ENCODE peak calls at places on chromosomes 7 and 10, in eight cellular contexts. One of them, this sample, is unnamed.
A peak's percentile ranks its signal among the peaks of the same experiment; 100 is the strongest.

GRCh38 chr10:86104156-86104555 is 262.4 kb downstream of the GRID1 start:
- DNase-seq in A549: no peak
- DNase-seq in hepatocyte: no peak
- DNase-seq in Karpas-422: no peak
- DNase-seq in endothelial cell of umbilical vein: no peak
- DNase-seq in K562: no peak
- DNase-seq in neural progenitor cell: no peak
- DNase-seq in IMR-90: no peak
- DNase-seq in this sample: no peak

GRCh38 chr7:22722596-22722995 is 4.4 kb upstream of the IL6 start:
- DNase-seq in IMR-90: no peak
- DNase-seq in endothelial cell of umbilical vein: no peak
- DNase-seq in Karpas-422: peak; percentile 14
- DNase-seq in A549: no peak
- DNase-seq in hepatocyte: no peak
- DNase-seq in neural progenitor cell: no peak
- DNase-seq in K562: no peak
- DNase-seq in this sample: no peak

GRCh38 chr7:42233939-42234338 is 3.1 kb downstream of the GLI3 start:
- DNase-seq in A549: no peak
- DNase-seq in hepatocyte: no peak
- DNase-seq in IMR-90: peak; percentile 68
- DNase-seq in Karpas-422: no peak
- DNase-seq in neural progenitor cell: peak; percentile 34
- DNase-seq in K562: no peak
- DNase-seq in endothelial cell of umbilical vein: no peak
- DNase-seq in this sample: no peak

GRCh38 chr7:5397657-5398237 is 25.9 kb downstream of the TNRC18 start:
- DNase-seq in IMR-90: no peak
- DNase-seq in endothelial cell of umbilical vein: no peak
- DNase-seq in neural progenitor cell: no peak
- DNase-seq in A549: no peak
- DNase-seq in K562: no peak
- DNase-seq in Karpas-422: no peak
- DNase-seq in hepatocyte: no peak
- DNase-seq in this sample: no peak

GRCh38 chr7:14375998-14376397 is 386.5 kb upstream of the ETV1 start:
- DNase-seq in A549: no peak
- DNase-seq in K562: no peak
- DNase-seq in neural progenitor cell: no peak
- DNase-seq in hepatocyte: no peak
- DNase-seq in IMR-90: no peak
- DNase-seq in Karpas-422: no peak
- DNase-seq in endothelial cell of umbilical vein: no peak
- DNase-seq in this sample: no peak

GRCh38 chr10:116201011-116201410 is 72.0 kb downstream of the GFRA1 start:
- DNase-seq in neural progenitor cell: no peak
- DNase-seq in endothelial cell of umbilical vein: no peak
- DNase-seq in IMR-90: peak; percentile 54
- DNase-seq in hepatocyte: no peak
- DNase-seq in A549: no peak
- DNase-seq in K562: no peak
- DNase-seq in Karpas-422: no peak
- DNase-seq in this sample: no peak

GRCh38 chr7:117372073-117372472 is 49.2 kb upstream of the WNT2 start:
- DNase-seq in K562: no peak
- DNase-seq in IMR-90: no peak
- DNase-seq in endothelial cell of umbilical vein: no peak
- DNase-seq in A549: no peak
- DNase-seq in hepatocyte: no peak
- DNase-seq in neural progenitor cell: no peak
- DNase-seq in Karpas-422: no peak
- DNase-seq in this sample: no peak

GRCh38 chr7:31735991-31736982 is 49.3 kb downstream of the PPP1R17 start:
- DNase-seq in endothelial cell of umbilical vein: peak; percentile 52
- DNase-seq in IMR-90: peak; percentile 51
- DNase-seq in neural progenitor cell: peak; percentile 80
- DNase-seq in Karpas-422: peak; percentile 81
- DNase-seq in hepatocyte: peak; percentile 82
- DNase-seq in K562: peak; percentile 62
- DNase-seq in A549: peak; percentile 45
- DNase-seq in this sample: peak; percentile 41

GRCh38 chr10:71223365-71224058 is 11.1 kb downstream of the UNC5B start:
- DNase-seq in K562: peak; percentile 59
- DNase-seq in Karpas-422: no peak
- DNase-seq in A549: no peak
- DNase-seq in endothelial cell of umbilical vein: no peak
- DNase-seq in hepatocyte: no peak
- DNase-seq in neural progenitor cell: no peak
- DNase-seq in IMR-90: no peak
- DNase-seq in this sample: no peak
- H3K4me1 ChIP-seq in K562: no peaks in the 10 kb centered on the region
- H3K4me1 ChIP-seq in Karpas-422: peaks cover 5% of the 10 kb centered on the region
- H3K4me1 ChIP-seq in A549: no peaks in the 10 kb centered on the region
- H3K4me1 ChIP-seq in endothelial cell of umbilical vein: no peaks in the 10 kb centered on the region
- H3K4me1 ChIP-seq in hepatocyte: peaks cover 19% of the 10 kb centered on the region
- H3K4me1 ChIP-seq in neural progenitor cell: peaks cover 14% of the 10 kb centered on the region
- H3K4me1 ChIP-seq in IMR-90: peaks cover 6% of the 10 kb centered on the region
- H3K4me1 ChIP-seq in this sample: no peaks in the 10 kb centered on the region

DNA sequence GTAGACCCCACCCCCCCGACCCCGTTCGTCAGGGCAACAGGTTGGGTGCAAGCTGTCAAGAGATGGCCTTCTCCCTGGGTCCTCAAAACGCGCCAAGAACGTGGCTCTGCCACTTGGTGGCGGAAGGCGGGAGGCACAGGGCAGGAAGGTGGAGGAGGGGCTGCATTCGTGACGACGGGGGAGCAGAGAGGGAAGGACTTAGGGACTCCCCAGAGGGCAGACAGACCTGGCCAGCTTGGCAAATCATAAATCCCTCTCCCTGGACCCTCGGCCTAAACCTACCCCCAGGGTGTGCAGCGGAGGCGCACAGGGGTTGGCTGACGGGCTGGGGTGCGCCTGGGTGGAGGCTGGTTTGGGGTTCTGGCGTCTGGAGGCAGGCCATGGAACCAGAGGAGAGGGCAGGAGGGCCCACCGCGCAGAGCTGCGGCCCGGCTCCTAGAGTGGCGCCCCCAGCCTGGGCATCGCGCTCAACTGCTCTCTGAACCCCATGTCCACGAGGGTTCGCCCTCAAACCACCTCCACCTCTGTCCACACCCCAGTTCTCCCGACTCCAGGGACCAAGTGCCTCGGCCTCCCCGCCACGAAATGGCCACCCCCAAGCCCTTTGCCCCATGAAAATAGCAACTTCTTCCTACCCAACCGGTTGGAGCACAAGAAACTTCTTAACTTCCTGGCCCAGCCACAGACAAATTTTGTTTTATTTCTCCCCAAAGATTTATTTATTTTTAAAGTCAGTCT is 10.8 kb upstream of the GATA3 start:
- DNase-seq in endothelial cell of umbilical vein: peak; percentile 16
- DNase-seq in K562: no peak
- DNase-seq in neural progenitor cell: peak; percentile 82
- DNase-seq in Karpas-422: no peak
- DNase-seq in hepatocyte: peak; percentile 33
- DNase-seq in IMR-90: no peak
- DNase-seq in A549: no peak
- DNase-seq in this sample: no peak
- H3K4me3 ChIP-seq in endothelial cell of umbilical vein: no peak overlapping the region
- H3K4me3 ChIP-seq in K562: no peak overlapping the region
- H3K4me3 ChIP-seq in neural progenitor cell: no peak overlapping the region
- H3K4me3 ChIP-seq in Karpas-422: no peak overlapping the region
- H3K4me3 ChIP-seq in hepatocyte: no peak overlapping the region
- H3K4me3 ChIP-seq in IMR-90: no peak overlapping the region
- H3K4me3 ChIP-seq in A549: no peak overlapping the region
- H3K4me3 ChIP-seq in this sample: no peak overlapping the region

GRCh38 chr7:65927489-65928448 is 54.2 kb downstream of the GUSB start:
- DNase-seq in Karpas-422: peak; percentile 45
- DNase-seq in neural progenitor cell: no peak
- DNase-seq in K562: peak; percentile 94
- DNase-seq in endothelial cell of umbilical vein: no peak
- DNase-seq in A549: no peak
- DNase-seq in IMR-90: no peak
- DNase-seq in hepatocyte: peak; percentile 76
- DNase-seq in this sample: no peak

GRCh38 chr7:65937296-65937695 is 44.7 kb downstream of the GUSB start:
- DNase-seq in IMR-90: no peak
- DNase-seq in hepatocyte: no peak
- DNase-seq in K562: no peak
- DNase-seq in endothelial cell of umbilical vein: no peak
- DNase-seq in A549: no peak
- DNase-seq in Karpas-422: no peak
- DNase-seq in neural progenitor cell: no peak
- DNase-seq in this sample: no peak

GRCh38 chr7:65926588-65926987 is 53.7 kb downstream of the VKORC1L1 start:
- DNase-seq in K562: no peak
- DNase-seq in hepatocyte: no peak
- DNase-seq in A549: no peak
- DNase-seq in IMR-90: no peak
- DNase-seq in Karpas-422: no peak
- DNase-seq in neural progenitor cell: no peak
- DNase-seq in endothelial cell of umbilical vein: no peak
- DNase-seq in this sample: no peak

GRCh38 chr7:65931685-65932084 is 50.3 kb downstream of the GUSB start:
- DNase-seq in IMR-90: no peak
- DNase-seq in A549: no peak
- DNase-seq in endothelial cell of umbilical vein: no peak
- DNase-seq in K562: no peak
- DNase-seq in neural progenitor cell: no peak
- DNase-seq in hepatocyte: no peak
- DNase-seq in Karpas-422: no peak
- DNase-seq in this sample: no peak
- H3K4me2 ChIP-seq in IMR-90: no peak overlapping the region
- H3K4me2 ChIP-seq in A549: no peak overlapping the region
- H3K4me2 ChIP-seq in endothelial cell of umbilical vein: no peak overlapping the region
- H3K4me2 ChIP-seq in K562: no peak overlapping the region
- H3K4me2 ChIP-seq in neural progenitor cell: no peak overlapping the region
- H3K4me2 ChIP-seq in hepatocyte: no peak overlapping the region
- H3K4me2 ChIP-seq in Karpas-422: no peak overlapping the region
- H3K4me2 ChIP-seq in this sample: no peak overlapping the region

GRCh38 chr7:75967573-75967997 is 26.8 kb downstream of the TMEM120A start:
- DNase-seq in endothelial cell of umbilical vein: peak; percentile 76
- DNase-seq in A549: no peak
- DNase-seq in neural progenitor cell: peak; percentile 45
- DNase-seq in K562: no peak
- DNase-seq in Karpas-422: no peak
- DNase-seq in IMR-90: peak; percentile 21
- DNase-seq in hepatocyte: peak; percentile 63
- DNase-seq in this sample: no peak
- H3K4me1 ChIP-seq in endothelial cell of umbilical vein: peaks cover 8% of the 10 kb centered on the region
- H3K4me1 ChIP-seq in A549: peaks cover 7% of the 10 kb centered on the region
- H3K4me1 ChIP-seq in neural progenitor cell: peaks cover 38% of the 10 kb centered on the region
- H3K4me1 ChIP-seq in K562: peaks cover 41% of the 10 kb centered on the region
- H3K4me1 ChIP-seq in Karpas-422: no peaks in the 10 kb centered on the region
- H3K4me1 ChIP-seq in IMR-90: peaks cover 19% of the 10 kb centered on the region
- H3K4me1 ChIP-seq in hepatocyte: peaks cover 13% of the 10 kb centered on the region
- H3K4me1 ChIP-seq in this sample: no peaks in the 10 kb centered on the region

DNA sequence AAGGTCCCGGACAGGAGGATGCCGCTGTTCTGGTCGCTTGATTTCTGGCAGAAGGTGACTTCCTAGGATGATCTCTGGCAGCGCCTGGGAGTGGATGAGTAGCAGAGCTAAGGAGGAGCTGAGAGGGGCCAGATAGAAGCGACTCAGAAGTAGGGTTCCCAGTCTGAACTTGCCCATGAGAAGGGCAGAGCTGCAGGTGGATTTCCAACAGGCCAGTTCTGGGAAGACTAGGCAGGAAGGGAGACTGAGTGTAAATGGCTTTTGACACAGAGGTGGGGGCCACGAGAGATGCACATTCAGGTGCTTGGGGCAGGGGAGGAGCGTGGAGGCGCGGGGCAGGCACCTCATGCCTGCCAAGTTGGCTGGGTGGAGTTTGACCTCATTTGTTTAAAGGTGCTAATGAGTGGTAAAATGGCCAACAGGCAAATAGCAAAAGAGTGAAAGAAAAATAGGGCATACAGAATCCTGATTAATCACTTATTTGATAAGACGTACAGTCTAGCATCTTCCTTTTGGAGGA is 58.8 kb downstream of the SHH start:
- DNase-seq in neural progenitor cell: no peak
- DNase-seq in hepatocyte: no peak
- DNase-seq in Karpas-422: no peak
- DNase-seq in K562: no peak
- DNase-seq in IMR-90: no peak
- DNase-seq in A549: no peak
- DNase-seq in endothelial cell of umbilical vein: no peak
- DNase-seq in this sample: no peak
- H3K4me3 ChIP-seq in neural progenitor cell: no peak overlapping the region
- H3K4me3 ChIP-seq in hepatocyte: no peak overlapping the region
- H3K4me3 ChIP-seq in Karpas-422: no peak overlapping the region
- H3K4me3 ChIP-seq in K562: no peak overlapping the region
- H3K4me3 ChIP-seq in IMR-90: no peak overlapping the region
- H3K4me3 ChIP-seq in A549: no peak overlapping the region
- H3K4me3 ChIP-seq in endothelial cell of umbilical vein: no peak overlapping the region
- H3K4me3 ChIP-seq in this sample: no peak overlapping the region

DNA sequence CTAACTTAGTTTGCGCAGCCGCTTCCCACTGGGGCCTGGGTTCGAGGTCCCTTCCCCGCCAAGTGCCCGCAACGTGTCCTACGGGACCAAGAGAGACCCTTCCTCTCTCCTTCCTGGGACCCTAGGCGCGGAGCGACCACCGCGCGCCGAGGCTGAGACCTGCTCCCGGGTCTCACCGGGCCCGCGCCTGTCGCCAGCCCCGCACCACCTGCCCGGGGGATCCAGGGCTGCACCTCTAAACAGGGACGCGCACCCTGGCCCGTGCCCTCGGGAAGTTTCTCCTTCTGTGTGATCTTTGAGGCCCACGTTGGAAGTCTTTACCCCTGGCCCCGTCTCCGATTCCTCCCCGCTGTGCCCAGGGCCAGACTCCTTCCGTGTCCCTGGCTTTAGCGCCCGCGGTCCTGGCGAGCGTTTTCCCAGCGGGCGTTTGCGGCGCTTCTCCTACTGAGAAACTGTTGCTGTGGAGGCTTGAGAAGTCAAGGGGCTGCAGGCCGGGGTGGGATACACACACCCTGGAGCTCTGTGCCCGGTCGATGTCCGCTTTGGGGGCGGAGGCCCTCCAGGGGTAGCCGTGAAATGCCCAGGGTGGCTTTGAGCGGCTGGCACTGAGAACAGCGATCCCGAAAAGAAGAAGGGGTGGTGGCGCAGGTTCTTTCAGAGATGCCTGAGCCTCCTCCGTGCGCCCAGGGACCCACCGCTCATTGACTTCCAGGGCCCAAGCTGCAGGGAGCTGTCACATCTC is 575 bp downstream of the PLPP4 start:
- DNase-seq in IMR-90: no peak
- DNase-seq in hepatocyte: no peak
- DNase-seq in K562: no peak
- DNase-seq in neural progenitor cell: peak; percentile 32
- DNase-seq in A549: no peak
- DNase-seq in endothelial cell of umbilical vein: no peak
- DNase-seq in Karpas-422: no peak
- DNase-seq in this sample: no peak
- H3K4me2 ChIP-seq in IMR-90: no peak overlapping the region
- H3K4me2 ChIP-seq in hepatocyte: peak overlapping the region; percentile 97
- H3K4me2 ChIP-seq in K562: no peak overlapping the region
- H3K4me2 ChIP-seq in neural progenitor cell: peak overlapping the region; percentile 91
- H3K4me2 ChIP-seq in A549: peak overlapping the region; percentile 81
- H3K4me2 ChIP-seq in endothelial cell of umbilical vein: peak overlapping the region; percentile 53
- H3K4me2 ChIP-seq in Karpas-422: no peak overlapping the region
- H3K4me2 ChIP-seq in this sample: no peak overlapping the region

This sample was measured in DND-41.